ENCODE peak calls at places on chromosome 1, in five cellular contexts. F, G, U, S and X are unnamed samples.
A peak's percentile ranks its signal among the peaks of the same experiment; 100 is the strongest.

GRCh38 chr1:3192825-3193224 is 123.8 kb downstream of the PRDM16 start:
- DNase-seq in F (no peak), G (no peak), U (no peak), S (no peak), X (no peak)

GRCh38 chr1:8154621-8155052 is 128.5 kb upstream of the ERRFI1 start:
- DNase-seq in F (peak; percentile 65), G (peak; percentile 98), U (no peak), S (no peak), X (no peak)

GRCh38 chr1:199460933-199461332 is 566.6 kb upstream of the NR5A2 start:
- DNase-seq in F (no peak), G (no peak), U (no peak), S (peak; percentile 1), X (no peak)

GRCh38 chr1:108505766-108506075 is 54.2 kb upstream of the EEIG2 start:
- DNase-seq in F (no peak), G (no peak), U (no peak), S (no peak), X (no peak)

GRCh38 chr1:61043010-61043820 is 39.1 kb upstream of the NFIA start:
- DNase-seq in F (peak; percentile 91), G (peak; percentile 86), U (peak; percentile 88), S (peak; percentile 90), X (peak; percentile 94)

GRCh38 chr1:159921700-159922498 is 3.4 kb downstream of the TAGLN2 start:
- DNase-seq in F (no peak), G (no peak), U (peak; percentile 43), S (no peak), X (no peak)

GRCh38 chr1:3274972-3275371 is 179.5 kb upstream of the ARHGEF16 start:
- DNase-seq in F (no peak), G (no peak), U (no peak), S (no peak), X (no peak)

GRCh38 chr1:233109121-233109520 is 158.7 kb downstream of the NTPCR start:
- DNase-seq in F (no peak), G (no peak), U (no peak), S (no peak), X (no peak)

GRCh38 chr1:154325583-154326545 is 539 bp downstream of the ATP8B2 start:
- DNase-seq in F (peak; percentile 79), G (peak; percentile 95), U (peak; percentile 53), S (peak; percentile 74), X (peak; percentile 85)

GRCh38 chr1:14549897-14550635 is 48.4 kb upstream of the KAZN start:
- DNase-seq in F (no peak), G (no peak), U (no peak), S (no peak), X (no peak)

GRCh38 chr1:245277276-245277675 is 122.5 kb downstream of the KIF26B start:
- DNase-seq in F (no peak), G (peak; percentile 54), U (no peak), S (peak; percentile 30), X (no peak)

GRCh38 chr1:244833734-244834595 is 1.5 kb upstream of the COX20 start:
- DNase-seq in F (peak; percentile 35), G (peak; percentile 78), U (peak; percentile 61), S (peak; percentile 92), X (no peak)

GRCh38 chr1:111541721-111542120 is 38.3 kb upstream of the ADORA3 start:
- DNase-seq in F (no peak), G (no peak), U (no peak), S (no peak), X (no peak)

GRCh38 chr1:18710002-18710401 is 79.4 kb downstream of the PAX7 start:
- DNase-seq in F (no peak), G (no peak), U (no peak), S (no peak), X (no peak)

GRCh38 chr1:221284028-221284427 is 404.8 kb downstream of the HLX start:
- DNase-seq in F (no peak), G (no peak), U (no peak), S (peak; percentile 3), X (no peak)

GRCh38 chr1:205962821-205963221 is 19.6 kb upstream of the SLC26A9 start:
- DNase-seq in F (no peak), G (no peak), U (no peak), S (no peak), X (no peak)

GRCh38 chr1:145997156-145998023 is 1.0 kb upstream of the TXNIP start:
- DNase-seq in F (peak; percentile 20), G (no peak), U (peak; percentile 61), S (peak; percentile 45), X (no peak)

GRCh38 chr1:162716123-162716522 is 74.4 kb upstream of the HSD17B7 start:
- DNase-seq in F (no peak), G (no peak), U (no peak), S (peak; percentile 29), X (no peak)

GRCh38 chr1:24888971-24889670 is 41.0 kb downstream of the RUNX3 start:
- DNase-seq in F (no peak), G (peak; percentile 30), U (no peak), S (no peak), X (no peak)

GRCh38 chr1:201696217-201696761 is 132.7 kb upstream of the IPO9 start:
- DNase-seq in F (no peak), G (no peak), U (no peak), S (peak; percentile 33), X (peak; percentile 90)

GRCh38 chr1:171833091-171833822 is 8.0 kb upstream of the DNM3 start:
- DNase-seq in F (no peak), G (no peak), U (no peak), S (no peak), X (no peak)

GRCh38 chr1:171877711-171878110 is 36.4 kb downstream of the DNM3 start:
- DNase-seq in F (no peak), G (no peak), U (no peak), S (no peak), X (no peak)

GRCh38 chr1:25985171-25985570 is 12.7 kb downstream of the PAFAH2 start:
- DNase-seq in F (no peak), G (no peak), U (no peak), S (peak; percentile 12), X (no peak)

GRCh38 chr1:160046494-160047115 is 14.8 kb upstream of the PIGM start:
- DNase-seq in F (peak; percentile 40), G (peak; percentile 59), U (peak; percentile 31), S (peak; percentile 17), X (peak; percentile 77)

GRCh38 chr1:11804666-11805453 is 904 bp downstream of the MTHFR start:
- DNase-seq in F (no peak), G (no peak), U (no peak), S (peak; percentile 47), X (no peak)

GRCh38 chr1:209850342-209850979 is 22.7 kb downstream of the UTP25 start:
- DNase-seq in F (peak; percentile 68), G (peak; percentile 83), U (peak; percentile 38), S (peak; percentile 65), X (no peak)

GRCh38 chr1:221994274-221994698 is 252.4 kb upstream of the DUSP10 start:
- DNase-seq in F (no peak), G (peak; percentile 56), U (no peak), S (no peak), X (no peak)